ENCODE peak calls at places on chromosomes 13 and 19, in nine cellular contexts. I is iPS-NIHi11; D is nucleus accumbens; Z is GM12891; Y is WTC11; N is EL; J is cardiac muscle cell; U is stimulated activated CD4-positive, alpha-beta T cell treated with anti-CD3 and anti-CD28 coated beads, Interleukin-1b, Interleukin-23, amount 100 ng/mL, for 48 hours; M is GDM1. E is an unnamed sample.

GRCh38 chr13:42148538-42148937 is 100.1 kb downstream of the DGKH start:
- DNase-seq in I (no peak), D (no peak), Z (no peak), Y (no peak), N (no peak), J (no peak), U (no peak), M (no peak), E (no peak)

GRCh38 chr19:46629546-46630025 is 4.7 kb upstream of the PTGIR start:
- DNase-seq in I (no peak), D (no peak), Z (no peak), Y (no peak), N (no peak), J (no peak), U (no peak), M (peak), E (peak)

GRCh38 chr13:99375806-99376080 is 68.5 kb upstream of the GPR183 start:
- DNase-seq in I (no peak), D (no peak), Z (no peak), Y (no peak), N (no peak), J (no peak), U (no peak), M (no peak), E (no peak)

GRCh38 chr19:23983406-23983805 is 68.7 kb downstream of the ZNF726 start:
- DNase-seq in I (no peak), D (no peak), Z (no peak), Y (no peak), N (no peak), J (no peak), U (no peak), M (no peak), E (no peak)

GRCh38 chr19:18519962-18520847 is 1.7 kb downstream of the ELL start:
- DNase-seq in I (peak), D (no peak), Z (no peak), Y (peak), N (peak), J (peak), U (peak), M (peak), E (peak)

GRCh38 chr19:30674656-30675055 is 302.5 kb downstream of the ZNF536 start:
- DNase-seq in I (no peak), D (no peak), Z (no peak), Y (no peak), N (no peak), J (no peak), U (no peak), M (no peak), E (no peak)

GRCh38 chr13:51619614-51620013 is 35.4 kb downstream of the WDFY2 start:
- DNase-seq in I (no peak), D (no peak), Z (no peak), Y (no peak), N (peak), J (no peak), U (peak), M (no peak), E (no peak)

GRCh38 chr19:43784251-43784980 is 3.6 kb upstream of the KCNN4 start:
- DNase-seq in I (no peak), D (no peak), Z (no peak), Y (no peak), N (peak), J (no peak), U (peak), M (peak), E (peak)

GRCh38 chr19:39915101-39915847 is 19.2 kb downstream of the FCGBP start:
- DNase-seq in I (peak), D (no peak), Z (no peak), Y (no peak), N (no peak), J (no peak), U (no peak), M (no peak), E (no peak)

GRCh38 chr13:44382635-44383145 is 9.1 kb downstream of the SERP2 start:
- DNase-seq in I (no peak), D (no peak), Z (no peak), Y (no peak), N (no peak), J (peak), U (no peak), M (no peak), E (no peak)

GRCh38 chr19:16626796-16627193 is 1.2 kb downstream of the MED26 start:
- DNase-seq in I (no peak), D (no peak), Z (no peak), Y (no peak), N (no peak), J (no peak), U (no peak), M (no peak), E (no peak)

GRCh38 chr13:57632276-57633140 is 964 bp downstream of the PCDH17 start:
- DNase-seq in I (peak), D (peak), Z (no peak), Y (peak), N (no peak), J (peak), U (no peak), M (no peak), E (no peak)

GRCh38 chr13:107367258-107367657 is 799.3 kb upstream of the ARGLU1 start:
- DNase-seq in I (no peak), D (no peak), Z (no peak), Y (no peak), N (no peak), J (no peak), U (no peak), M (no peak), E (no peak)

GRCh38 chr13:94595006-94595942 is 678 bp downstream of the TGDS start:
- DNase-seq in I (peak), D (no peak), Z (no peak), Y (no peak), N (peak), J (peak), U (no peak), M (no peak), E (peak)

GRCh38 chr13:109968876-109969577 is 182.6 kb upstream of the IRS2 start:
- DNase-seq in I (no peak), D (no peak), Z (no peak), Y (no peak), N (no peak), J (no peak), U (no peak), M (no peak), E (no peak)

GRCh38 chr13:44050450-44051063 is 170.9 kb downstream of the LACC1 start:
- DNase-seq in I (peak), D (no peak), Z (peak), Y (no peak), N (peak), J (peak), U (no peak), M (no peak), E (no peak)

GRCh38 chr19:27691991-27692390 is 1521.0 kb downstream of the UQCRFS1 start:
- DNase-seq in I (no peak), D (no peak), Z (no peak), Y (no peak), N (no peak), J (no peak), U (no peak), M (no peak), E (no peak)

GRCh38 chr19:50558039-50558438 is 10.2 kb downstream of the LRRC4B start:
- DNase-seq in I (no peak), D (no peak), Z (no peak), Y (no peak), N (no peak), J (no peak), U (no peak), M (no peak), E (no peak)

GRCh38 chr19:32901504-32902161 is 32.1 kb upstream of the SLC7A9 start:
- DNase-seq in I (no peak), D (no peak), Z (no peak), Y (no peak), N (no peak), J (no peak), U (no peak), M (no peak), E (no peak)

GRCh38 chr19:46975918-46976782 is 43.5 kb upstream of the NPAS1 start:
- DNase-seq in I (peak), D (no peak), Z (no peak), Y (peak), N (peak), J (peak), U (no peak), M (no peak), E (no peak)

GRCh38 chr19:51111606-51112005 is 3.4 kb upstream of the CTU1 start:
- DNase-seq in I (no peak), D (no peak), Z (no peak), Y (no peak), N (no peak), J (no peak), U (no peak), M (no peak), E (peak)

GRCh38 chr19:58346961-58347929 is 6.0 kb downstream of the A1BG start:
- DNase-seq in I (peak), D (peak), Z (peak), Y (peak), N (peak), J (peak), U (peak), M (peak), E (peak)

GRCh38 chr19:39154626-39155100 is 29.1 kb downstream of the PAK4 start:
- DNase-seq in I (peak), D (no peak), Z (no peak), Y (peak), N (no peak), J (no peak), U (no peak), M (no peak), E (peak)

GRCh38 chr19:14450168-14450874 is 17.2 kb downstream of the PKN1 start:
- DNase-seq in I (peak), D (no peak), Z (peak), Y (peak), N (peak), J (no peak), U (peak), M (peak), E (peak)

GRCh38 chr19:39941615-39942507 is 7.4 kb upstream of the FCGBP start:
- DNase-seq in I (no peak), D (no peak), Z (no peak), Y (no peak), N (peak), J (no peak), U (peak), M (peak), E (no peak)

GRCh38 chr13:49827336-49827735 is 34.9 kb upstream of the KPNA3 start:
- DNase-seq in I (no peak), D (no peak), Z (no peak), Y (no peak), N (no peak), J (no peak), U (no peak), M (no peak), E (no peak)